ENCODE peak calls at places on chromosomes 11 and 22, in six cellular contexts. Q is NB4, J is A549, Z is ovary, D is fibroblast of pulmonary artery, W is activated B cell treated with CpG ODN at 0.5 μM for 24 hours. L is an unnamed sample.

GRCh38 chr11:86706341-86707131 is 34.1 kb upstream of the ME3 start:
- DNase-seq in Q (no peak), J (peak; percentile 46), Z (no peak), D (no peak), W (no peak), L (no peak)

GRCh38 chr11:69245491-69246345 is 48.2 kb upstream of the MYEOV start:
- DNase-seq in Q (no peak), J (no peak), Z (no peak), D (no peak), W (no peak), L (no peak)

GRCh38 chr22:37044634-37045625 is 6.6 kb upstream of the KCTD17 start:
- DNase-seq in Q (no peak), J (no peak), Z (no peak), D (no peak), W (no peak), L (peak; percentile 35)

GRCh38 chr11:1546536-1547466 is 25.3 kb downstream of the DUSP8 start:
- DNase-seq in Q (peak; percentile 46), J (peak; percentile 58), Z (no peak), D (peak; percentile 22), W (peak; percentile 50), L (peak; percentile 60)

GRCh38 chr22:38767313-38767712 is 11.5 kb upstream of the SUN2 start:
- DNase-seq in Q (no peak), J (no peak), Z (no peak), D (no peak), W (no peak), L (no peak)

GRCh38 chr11:17760102-17761029 is 25.8 kb downstream of the KCNC1 start:
- DNase-seq in Q (peak; percentile 64), J (peak; percentile 57), Z (no peak), D (peak; percentile 55), W (no peak), L (peak; percentile 62)

GRCh38 chr11:116929393-116930090 is 92.1 kb upstream of the APOA1 start:
- DNase-seq in Q (no peak), J (no peak), Z (no peak), D (peak; percentile 35), W (no peak), L (no peak)

GRCh38 chr22:17116931-17117330 is 4.2 kb downstream of the TMEM121B start:
- DNase-seq in Q (peak; percentile 20), J (no peak), Z (no peak), D (no peak), W (no peak), L (no peak)

GRCh38 chr11:130159657-130160459 is at the start of gene ST14:
- DNase-seq in Q (peak; percentile 38), J (no peak), Z (no peak), D (no peak), W (peak; percentile 54), L (no peak)

GRCh38 chr11:109853156-109853776 is 239.9 kb upstream of the ZC3H12C start:
- DNase-seq in Q (peak; percentile 66), J (peak; percentile 67), Z (no peak), D (peak; percentile 91), W (no peak), L (peak; percentile 4)

GRCh38 chr11:96279421-96280290 is 63.3 kb downstream of the MAML2 start:
- DNase-seq in Q (peak; percentile 20), J (no peak), Z (no peak), D (peak; percentile 41), W (no peak), L (peak; percentile 21)

GRCh38 chr11:81570669-81571068 is 1163.0 kb downstream of the FAM181B start:
- DNase-seq in Q (no peak), J (no peak), Z (no peak), D (no peak), W (no peak), L (no peak)

GRCh38 chr11:123407124-123407995 is 22.7 kb upstream of the GRAMD1B start:
- DNase-seq in Q (peak; percentile 76), J (peak; percentile 82), Z (peak; percentile 79), D (peak; percentile 87), W (no peak), L (peak; percentile 80)

GRCh38 chr11:111120691-111121090 is 124.8 kb upstream of the POU2AF2 start:
- DNase-seq in Q (no peak), J (no peak), Z (no peak), D (no peak), W (no peak), L (no peak)

GRCh38 chr11:118334746-118335145 is 7.8 kb downstream of the CD3D start:
- DNase-seq in Q (no peak), J (no peak), Z (no peak), D (no peak), W (no peak), L (no peak)

GRCh38 chr11:13320688-13321087 is 43.1 kb downstream of the BMAL1 start:
- DNase-seq in Q (no peak), J (no peak), Z (no peak), D (no peak), W (no peak), L (no peak)

GRCh38 chr11:110720646-110721283 is 8.5 kb upstream of the ARHGAP20 start:
- DNase-seq in Q (no peak), J (no peak), Z (no peak), D (no peak), W (no peak), L (no peak)

GRCh38 chr11:69906453-69906907 is 87.3 kb upstream of the FGF3 start:
- DNase-seq in Q (no peak), J (no peak), Z (no peak), D (no peak), W (no peak), L (no peak)

GRCh38 chr11:63764712-63765631 is 3.6 kb downstream of the ZFTA start:
- DNase-seq in Q (peak; percentile 21), J (peak; percentile 33), Z (peak; percentile 70), D (peak; percentile 50), W (no peak), L (no peak)

GRCh38 chr11:126090452-126090851 is 27.8 kb upstream of the CDON start:
- DNase-seq in Q (no peak), J (no peak), Z (no peak), D (no peak), W (no peak), L (no peak)

GRCh38 chr22:42533638-42533977 is 14.0 kb upstream of the RRP7A start:
- DNase-seq in Q (no peak), J (no peak), Z (no peak), D (no peak), W (no peak), L (no peak)

GRCh38 chr11:110867951-110868350 is 155.7 kb upstream of the ARHGAP20 start:
- DNase-seq in Q (no peak), J (no peak), Z (no peak), D (no peak), W (no peak), L (no peak)

GRCh38 chr11:77530879-77531278 is 57.0 kb upstream of the PAK1 start:
- DNase-seq in Q (no peak), J (no peak), Z (no peak), D (no peak), W (no peak), L (no peak)

GRCh38 chr11:1750481-1750839 is at the start of gene IFITM10:
- DNase-seq in Q (no peak), J (no peak), Z (no peak), D (no peak), W (no peak), L (no peak)

GRCh38 chr11:20158597-20159257 is 1.5 kb downstream of the DBX1 start:
- DNase-seq in Q (peak; percentile 8), J (peak; percentile 28), Z (no peak), D (peak; percentile 77), W (no peak), L (peak; percentile 27)

DNA sequence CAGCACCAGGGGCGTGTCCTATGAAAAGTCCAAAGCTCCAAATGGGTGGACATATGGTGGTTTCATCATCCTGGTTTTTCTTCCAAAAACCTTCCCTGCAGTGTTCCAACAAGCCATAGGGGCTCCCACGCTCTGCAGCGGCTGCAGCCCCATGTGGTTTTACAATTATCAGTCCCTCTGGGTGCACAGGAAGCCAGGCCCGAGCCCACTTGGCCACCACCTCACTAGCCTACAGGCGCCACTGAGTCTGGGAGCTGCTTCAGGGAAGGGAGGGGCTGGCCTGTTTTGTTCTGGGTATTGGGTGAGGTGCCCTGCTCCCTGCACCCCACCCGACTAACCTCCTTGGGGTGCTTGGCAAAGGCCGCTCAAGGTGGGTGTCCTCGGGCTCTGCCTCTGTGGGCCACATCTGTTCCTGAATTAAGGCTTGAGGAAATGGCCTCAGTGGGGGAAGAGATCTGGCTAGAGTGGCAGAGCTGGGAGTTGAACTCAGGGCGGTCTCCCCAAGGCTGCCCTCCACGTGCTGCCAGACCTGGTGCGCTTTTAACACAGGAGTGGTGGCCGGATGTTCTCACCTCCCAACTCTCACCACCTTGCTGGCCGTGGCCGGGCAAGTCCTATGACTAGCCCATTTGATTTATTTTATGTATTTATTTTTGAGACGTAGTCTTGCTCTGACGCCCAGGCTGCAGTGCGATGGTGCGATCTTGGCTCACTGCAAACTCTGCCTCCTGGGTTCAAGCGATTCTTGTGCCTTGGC is 5.3 kb upstream of the CDC42BPG start:
- DNase-seq in Q (no peak), J (no peak), Z (no peak), D (peak; percentile 51), W (no peak), L (no peak)
- TF ChIP-seq CTCF in Q (no peak), J (no peak), Z (no peak), D (peak; percentile 28), W (no peak), L (no peak)

DNA sequence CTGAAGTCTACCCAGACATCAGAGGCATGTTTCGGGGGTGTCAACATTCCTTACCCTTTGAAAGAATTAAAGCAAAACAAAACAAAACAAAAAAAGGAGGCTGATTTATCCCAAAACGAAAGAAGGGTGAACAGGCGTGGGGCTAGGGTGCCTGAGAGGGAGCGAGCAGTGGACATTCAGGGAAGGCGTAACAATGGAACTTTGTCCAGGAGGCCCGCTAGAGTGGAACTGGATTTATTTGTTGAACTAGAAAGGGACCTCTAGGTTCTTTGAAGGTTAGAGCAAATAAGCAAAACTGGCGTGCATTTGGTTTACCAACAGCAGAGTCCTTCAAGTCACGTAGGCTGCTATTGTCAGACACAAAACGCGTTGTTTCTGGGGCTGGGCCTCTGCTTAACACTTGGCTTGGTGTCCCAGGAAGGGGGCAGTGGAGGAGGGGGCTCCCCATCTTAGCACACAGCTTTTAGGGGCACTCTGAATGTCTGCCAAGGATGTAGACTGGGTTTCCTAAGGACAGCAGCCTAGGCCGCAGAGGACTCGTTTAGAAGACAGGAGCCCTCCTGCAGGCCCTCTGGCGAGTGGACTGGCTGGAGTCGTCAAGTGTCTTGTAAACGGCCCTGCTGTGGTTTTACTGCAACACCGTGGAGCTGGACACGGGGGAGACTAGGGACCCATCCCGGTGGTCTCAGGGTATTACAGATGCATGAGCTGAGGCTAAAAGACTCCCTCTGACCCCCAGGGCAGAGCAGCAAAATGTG is 203.7 kb upstream of the SORL1-AS1 start:
- DNase-seq in Q (no peak), J (no peak), Z (peak; percentile 43), D (no peak), W (no peak), L (no peak)
- TF ChIP-seq CTCF in Q (no peak), J (no peak), Z (no peak), D (no peak), W (peak; percentile 3), L (no peak)

GRCh38 chr11:30914143-30914762 is 328.1 kb upstream of the MPPED2 start:
- DNase-seq in Q (peak; percentile 21), J (peak; percentile 42), Z (peak; percentile 21), D (peak; percentile 76), W (no peak), L (peak; percentile 27)
- TF ChIP-seq CTCF in Q (peak; percentile 34), J (peak; percentile 28), Z (no peak), D (peak; percentile 93), W (no peak), L (no peak)

GRCh38 chr11:8110396-8110795 is 29.4 kb downstream of the TUB start:
- DNase-seq in Q (no peak), J (no peak), Z (no peak), D (no peak), W (no peak), L (no peak)
- TF ChIP-seq CTCF in Q (no peak), J (no peak), Z (no peak), D (no peak), W (no peak), L (no peak)

L was measured in activated CD8-positive, alpha-beta T cell treated with anti-CD3 and anti-CD28 coated beads for 36 hours.